ENCODE peak calls at places on chromosomes 7 and 10, in ten cellular contexts. L, F, G, D, E, Z, J, K, T and X are unnamed samples.

GRCh38 chr7:73809454-73810090 is 21.2 kb upstream of the CLDN4 start:
- DNase-seq in L (peak; percentile 71), F (no peak), G (no peak), D (no peak), E (peak; percentile 56), Z (no peak), J (no peak), K (no peak), T (no peak), X (no peak)

GRCh38 chr7:94145602-94146001 is 141.4 kb upstream of the BET1 start:
- DNase-seq in L (no peak), F (no peak), G (no peak), D (no peak), E (no peak), Z (no peak), J (no peak), K (no peak), T (no peak), X (no peak)

GRCh38 chr10:79390551-79391229 is 43.4 kb downstream of the PPIF start:
- DNase-seq in L (no peak), F (no peak), G (no peak), D (no peak), E (peak; percentile 74), Z (no peak), J (no peak), K (no peak), T (peak; percentile 22), X (no peak)

GRCh38 chr10:52108236-52108635 is 205.8 kb upstream of the DKK1 start:
- DNase-seq in L (peak; percentile 46), F (no peak), G (no peak), D (no peak), E (no peak), Z (no peak), J (no peak), K (no peak), T (no peak), X (no peak)

GRCh38 chr7:101085000-101085948 is at the start of gene TRIM56:
- DNase-seq in L (peak; percentile 95), F (peak; percentile 73), G (no peak), D (peak; percentile 72), E (peak; percentile 97), Z (peak; percentile 98), J (peak; percentile 68), K (peak; percentile 73), T (peak; percentile 83), X (peak; percentile 53)

GRCh38 chr7:30433082-30433481 is 45.5 kb downstream of the NOD1 start:
- DNase-seq in L (no peak), F (no peak), G (no peak), D (no peak), E (no peak), Z (no peak), J (peak; percentile 48), K (no peak), T (no peak), X (no peak)

GRCh38 chr7:17774701-17775288 is 165.5 kb downstream of the SNX13 start:
- DNase-seq in L (no peak), F (no peak), G (no peak), D (no peak), E (no peak), Z (no peak), J (no peak), K (no peak), T (no peak), X (no peak)

GRCh38 chr10:101217450-101218281 is 11.6 kb downstream of the LBX1 start:
- DNase-seq in L (peak; percentile 62), F (no peak), G (no peak), D (no peak), E (no peak), Z (peak; percentile 93), J (peak; percentile 26), K (no peak), T (no peak), X (no peak)